ENCODE peak calls at places on chromosome 20, in ten cellular contexts. K, E, F, Z, L, O, X, N, Y and P are unnamed samples.

GRCh38 chr20:52047811-52048302 is 143.7 kb downstream of the ZFP64 start:
- ATAC-seq in K (no peak), E (no peak), F (no peak), Z (no peak), L (no peak), O (no peak), X (no peak), N (peak; percentile 92), Y (peak; percentile 51), P (no peak)

GRCh38 chr20:51494241-51495110 is 48.0 kb downstream of the NFATC2 start:
- ATAC-seq in K (no peak), E (no peak), F (no peak), Z (no peak), L (no peak), O (no peak), X (no peak), N (no peak), Y (peak; percentile 40), P (no peak)

GRCh38 chr20:5949943-5950270 is 426 bp downstream of the TRMT6 start:
- ATAC-seq in K (no peak), E (no peak), F (no peak), Z (no peak), L (no peak), O (no peak), X (no peak), N (no peak), Y (no peak), P (no peak)

GRCh38 chr20:48758206-48758820 is 69.5 kb downstream of the PREX1 start:
- ATAC-seq in K (no peak), E (no peak), F (no peak), Z (peak; percentile 21), L (no peak), O (peak; percentile 17), X (no peak), N (peak; percentile 14), Y (peak; percentile 34), P (no peak)

GRCh38 chr20:9617062-9617461 is 102.7 kb downstream of the LAMP5 start:
- ATAC-seq in K (no peak), E (peak; percentile 53), F (peak; percentile 65), Z (peak; percentile 89), L (peak; percentile 87), O (peak; percentile 88), X (no peak), N (peak; percentile 61), Y (peak; percentile 45), P (peak; percentile 48)

GRCh38 chr20:54132612-54133433 is 41.0 kb downstream of the CYP24A1 start:
- ATAC-seq in K (no peak), E (peak; percentile 70), F (peak; percentile 93), Z (peak; percentile 91), L (peak; percentile 82), O (peak; percentile 68), X (peak; percentile 92), N (no peak), Y (no peak), P (peak; percentile 92)

GRCh38 chr20:48736231-48736630 is 91.6 kb downstream of the PREX1 start:
- ATAC-seq in K (no peak), E (no peak), F (no peak), Z (no peak), L (no peak), O (no peak), X (no peak), N (no peak), Y (no peak), P (no peak)

GRCh38 chr20:45320948-45321595 is 13.0 kb upstream of the MATN4 start:
- ATAC-seq in K (no peak), E (no peak), F (no peak), Z (no peak), L (no peak), O (no peak), X (no peak), N (peak; percentile 77), Y (peak; percentile 53), P (no peak)

GRCh38 chr20:64244870-64245603 is 10.5 kb upstream of the PCMTD2 start:
- ATAC-seq in K (no peak), E (no peak), F (no peak), Z (no peak), L (no peak), O (no peak), X (no peak), N (no peak), Y (no peak), P (no peak)

GRCh38 chr20:18287546-18287914 is 797 bp upstream of the ZNF133 start:
- ATAC-seq in K (no peak), E (peak; percentile 2), F (peak; percentile 5), Z (peak; percentile 1), L (no peak), O (peak; percentile 4), X (no peak), N (no peak), Y (no peak), P (no peak)

GRCh38 chr20:1278323-1278660 is 12.2 kb downstream of the SNPH start:
- ATAC-seq in K (no peak), E (no peak), F (no peak), Z (no peak), L (no peak), O (no peak), X (no peak), N (no peak), Y (no peak), P (no peak)

GRCh38 chr20:41259309-41259708 is 58.2 kb downstream of the ZHX3 start:
- ATAC-seq in K (no peak), E (no peak), F (no peak), Z (no peak), L (no peak), O (no peak), X (no peak), N (no peak), Y (no peak), P (no peak)

GRCh38 chr20:64069614-64070243 is 6.7 kb downstream of the TCEA2 start:
- ATAC-seq in K (no peak), E (no peak), F (peak; percentile 14), Z (no peak), L (no peak), O (no peak), X (no peak), N (no peak), Y (no peak), P (no peak)

GRCh38 chr20:38628580-38629470 is 27.2 kb downstream of the ARHGAP40 start:
- ATAC-seq in K (no peak), E (no peak), F (no peak), Z (no peak), L (no peak), O (no peak), X (no peak), N (peak; percentile 41), Y (no peak), P (no peak)

GRCh38 chr20:57087705-57088104 is 178.7 kb downstream of the BMP7 start:
- ATAC-seq in K (no peak), E (no peak), F (no peak), Z (no peak), L (no peak), O (no peak), X (no peak), N (no peak), Y (no peak), P (no peak)

GRCh38 chr20:10658051-10658823 is 15.6 kb downstream of the JAG1 start:
- ATAC-seq in K (no peak), E (no peak), F (no peak), Z (no peak), L (no peak), O (no peak), X (no peak), N (no peak), Y (no peak), P (no peak)

GRCh38 chr20:58982406-58983114 is 1.5 kb downstream of the NELFCD start:
- ATAC-seq in K (no peak), E (no peak), F (no peak), Z (no peak), L (no peak), O (no peak), X (no peak), N (no peak), Y (peak; percentile 13), P (no peak)

GRCh38 chr20:478010-478948 is 15.9 kb upstream of the TBC1D20 start:
- ATAC-seq in K (no peak), E (no peak), F (peak; percentile 59), Z (no peak), L (peak; percentile 28), O (no peak), X (no peak), N (no peak), Y (peak; percentile 14), P (no peak)

GRCh38 chr20:17952692-17953684 is 15.6 kb downstream of the SNX5 start:
- ATAC-seq in K (no peak), E (no peak), F (no peak), Z (peak; percentile 72), L (no peak), O (no peak), X (no peak), N (no peak), Y (no peak), P (no peak)

GRCh38 chr20:63496404-63497120 is 2.3 kb downstream of the EEF1A2 start:
- ATAC-seq in K (no peak), E (peak; percentile 3), F (no peak), Z (peak; percentile 47), L (peak; percentile 47), O (peak; percentile 68), X (peak; percentile 7), N (no peak), Y (peak; percentile 20), P (peak; percentile 40)

GRCh38 chr20:44540834-44541233 is 19.0 kb upstream of the SERINC3 start:
- ATAC-seq in K (no peak), E (no peak), F (no peak), Z (no peak), L (peak; percentile 36), O (no peak), X (no peak), N (no peak), Y (no peak), P (no peak)

GRCh38 chr20:871948-872347 is 38.4 kb downstream of the FAM110A start:
- ATAC-seq in K (no peak), E (no peak), F (no peak), Z (no peak), L (no peak), O (no peak), X (no peak), N (no peak), Y (no peak), P (no peak)

GRCh38 chr20:2162823-2163166 is 61.2 kb downstream of the STK35 start:
- ATAC-seq in K (no peak), E (no peak), F (no peak), Z (no peak), L (no peak), O (no peak), X (no peak), N (no peak), Y (no peak), P (no peak)

GRCh38 chr20:34397096-34397495 is 34.0 kb downstream of the ITCH start:
- ATAC-seq in K (no peak), E (no peak), F (no peak), Z (no peak), L (peak; percentile 11), O (no peak), X (no peak), N (no peak), Y (no peak), P (no peak)

GRCh38 chr20:10769700-10770099 is 95.9 kb upstream of the JAG1 start:
- ATAC-seq in K (no peak), E (no peak), F (no peak), Z (no peak), L (no peak), O (no peak), X (no peak), N (no peak), Y (no peak), P (no peak)

GRCh38 chr20:4898282-4898681 is 103.0 kb downstream of the SLC23A2 start:
- ATAC-seq in K (no peak), E (peak; percentile 68), F (peak; percentile 79), Z (peak; percentile 63), L (peak; percentile 38), O (peak; percentile 32), X (peak; percentile 60), N (no peak), Y (no peak), P (peak; percentile 59)

GRCh38 chr20:17648306-17648646 is 33.8 kb downstream of the RRBP1 start:
- ATAC-seq in K (no peak), E (peak; percentile 57), F (peak; percentile 38), Z (peak; percentile 76), L (peak; percentile 36), O (peak; percentile 28), X (no peak), N (no peak), Y (no peak), P (peak; percentile 30)

GRCh38 chr20:46954490-46955038 is 59.9 kb downstream of the EYA2 start:
- ATAC-seq in K (no peak), E (no peak), F (no peak), Z (no peak), L (no peak), O (no peak), X (no peak), N (no peak), Y (no peak), P (no peak)